ENCODE peak calls at places on chromosomes 3 and 15, in eight cellular contexts. I is heart right ventricle, E is upper lobe of left lung, T is MM.1S, H is psoas muscle, O is pancreas, U is left ventricle myocardium inferior, J is fibroblast of lung. Q is an unnamed sample.

GRCh38 chr3:42498791-42499477 is 3.5 kb upstream of the VIPR1 start:
- DNase-seq in I (no peak), E (peak; percentile 14), T (no peak), H (no peak), O (no peak), U (no peak), J (no peak), Q (no peak)

GRCh38 chr3:48429416-48430358 is at the start of gene PLXNB1:
- DNase-seq in I (peak; percentile 40), E (peak; percentile 93), T (peak; percentile 34), H (peak; percentile 63), O (peak; percentile 84), U (peak; percentile 45), J (peak; percentile 78), Q (peak; percentile 83)

GRCh38 chr3:71304684-71305083 is 278.8 kb downstream of the FOXP1 start:
- DNase-seq in I (peak; percentile 21), E (peak; percentile 24), T (no peak), H (no peak), O (no peak), U (no peak), J (peak; percentile 82), Q (peak; percentile 34)

GRCh38 chr3:181698263-181698944 is 13.3 kb upstream of the SOX2 start:
- DNase-seq in I (no peak), E (no peak), T (no peak), H (no peak), O (no peak), U (no peak), J (no peak), Q (no peak)

GRCh38 chr15:90309050-90309449 is 43.0 kb upstream of the ZNF774 start:
- DNase-seq in I (no peak), E (no peak), T (no peak), H (no peak), O (no peak), U (no peak), J (no peak), Q (no peak)

GRCh38 chr3:52401021-52401420 is 43.9 kb downstream of the SEMA3G start:
- DNase-seq in I (no peak), E (no peak), T (no peak), H (peak; percentile 1), O (no peak), U (peak; percentile 7), J (no peak), Q (no peak)

GRCh38 chr3:122513386-122514122 is 1.2 kb downstream of the KPNA1 start:
- DNase-seq in I (no peak), E (no peak), T (no peak), H (no peak), O (no peak), U (no peak), J (no peak), Q (no peak)

GRCh38 chr3:115254492-115255196 is 107.6 kb upstream of the ZBTB20 start:
- DNase-seq in I (no peak), E (no peak), T (no peak), H (no peak), O (no peak), U (peak; percentile 23), J (no peak), Q (no peak)

GRCh38 chr3:29440321-29441019 is 159.6 kb downstream of the RBMS3 start:
- DNase-seq in I (no peak), E (peak; percentile 65), T (no peak), H (peak; percentile 14), O (no peak), U (no peak), J (no peak), Q (no peak)

GRCh38 chr3:179348325-179349013 is 960 bp downstream of the MFN1 start:
- DNase-seq in I (no peak), E (peak; percentile 40), T (no peak), H (no peak), O (no peak), U (no peak), J (no peak), Q (no peak)

GRCh38 chr3:71456155-71456554 is 127.4 kb downstream of the FOXP1 start:
- DNase-seq in I (no peak), E (no peak), T (peak; percentile 48), H (no peak), O (no peak), U (no peak), J (peak; percentile 32), Q (no peak)

GRCh38 chr15:38490231-38490630 is 36.3 kb downstream of the FAM98B start:
- DNase-seq in I (no peak), E (no peak), T (no peak), H (no peak), O (no peak), U (no peak), J (peak; percentile 6), Q (no peak)

GRCh38 chr3:129918461-129918860 is 24.9 kb upstream of the TMCC1 start:
- DNase-seq in I (no peak), E (no peak), T (no peak), H (no peak), O (no peak), U (no peak), J (no peak), Q (no peak)

GRCh38 chr3:123479891-123480290 is 31.0 kb upstream of the ADCY5 start:
- DNase-seq in I (no peak), E (no peak), T (no peak), H (no peak), O (no peak), U (no peak), J (no peak), Q (no peak)

GRCh38 chr3:19149388-19149787 is 1.1 kb downstream of the KCNH8 start:
- DNase-seq in I (peak; percentile 17), E (no peak), T (peak; percentile 60), H (no peak), O (no peak), U (no peak), J (peak; percentile 20), Q (no peak)

GRCh38 chr3:136802481-136802996 is 16.4 kb upstream of the SLC35G2 start:
- DNase-seq in I (peak; percentile 69), E (no peak), T (no peak), H (no peak), O (peak; percentile 15), U (no peak), J (peak; percentile 36), Q (peak; percentile 17)

GRCh38 chr15:85633859-85634258 is 160.9 kb downstream of the KLHL25 start:
- DNase-seq in I (no peak), E (no peak), T (no peak), H (no peak), O (no peak), U (no peak), J (no peak), Q (no peak)

GRCh38 chr3:156298014-156298413 is 177.6 kb downstream of the KCNAB1 start:
- DNase-seq in I (no peak), E (no peak), T (no peak), H (no peak), O (no peak), U (no peak), J (no peak), Q (no peak)

GRCh38 chr3:129623447-129624118 is 17.1 kb upstream of the PLXND1 start:
- DNase-seq in I (peak; percentile 91), E (peak; percentile 88), T (no peak), H (peak; percentile 72), O (peak; percentile 60), U (peak; percentile 79), J (no peak), Q (peak; percentile 64)

GRCh38 chr15:78223396-78224023 is 10.9 kb downstream of the ACSBG1 start:
- DNase-seq in I (peak; percentile 53), E (no peak), T (no peak), H (no peak), O (no peak), U (peak; percentile 55), J (peak; percentile 48), Q (no peak)

GRCh38 chr3:187551419-187551818 is 118.8 kb downstream of the SST start:
- DNase-seq in I (no peak), E (no peak), T (no peak), H (no peak), O (no peak), U (no peak), J (no peak), Q (no peak)

DNA sequence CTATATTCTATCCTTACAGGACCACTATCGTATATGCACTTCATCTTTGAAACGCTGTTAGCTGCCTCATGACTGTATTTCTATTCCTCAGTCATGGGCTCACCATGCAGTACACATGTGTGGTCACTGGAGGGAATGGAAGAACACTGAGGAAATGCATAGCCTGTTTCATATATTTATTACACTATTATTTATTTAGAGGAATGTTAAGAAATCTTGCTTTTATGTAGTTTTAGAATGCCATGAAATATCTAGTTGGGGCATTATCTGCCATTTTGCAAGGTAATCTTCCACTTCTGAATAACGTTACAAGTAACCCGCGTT is 155.7 kb downstream of the IGF1R start:
- DNase-seq in I (no peak), E (no peak), T (no peak), H (no peak), O (no peak), U (no peak), J (no peak), Q (no peak)
- TF ChIP-seq CTCF in I (peak; percentile 7), E (no peak), T (no peak), H (no peak), O (no peak), U (peak; percentile 25), J (peak; percentile 46), Q (no peak)

DNA sequence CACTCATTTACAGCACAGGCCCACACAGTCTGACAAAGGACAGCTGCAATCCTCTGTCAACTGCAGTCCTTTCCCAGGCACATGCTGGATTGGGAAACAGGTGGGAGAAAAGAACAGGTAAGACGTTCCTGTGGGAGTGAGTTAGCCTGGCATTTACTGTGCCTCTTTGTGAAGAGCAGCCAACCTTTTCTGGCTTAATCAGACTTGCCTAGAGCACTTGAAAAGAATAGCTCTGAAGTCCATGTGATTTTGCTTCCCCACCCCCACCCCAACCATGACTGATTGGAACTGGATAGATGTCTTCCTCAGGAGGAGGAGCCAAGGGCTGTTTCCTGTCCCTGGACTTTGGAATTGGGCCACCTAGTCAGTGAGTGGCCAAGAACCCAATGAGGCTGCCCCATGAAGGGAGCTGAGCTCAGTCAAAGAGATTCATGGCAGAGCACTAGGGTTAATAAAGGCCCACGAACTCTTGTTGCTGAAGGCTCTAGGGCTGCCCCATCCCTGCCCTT is 4.7 kb upstream of the TMEM41A start:
- DNase-seq in I (no peak), E (peak; percentile 30), T (no peak), H (no peak), O (no peak), U (no peak), J (no peak), Q (no peak)
- H3K4me3 ChIP-seq in I (no peak overlapping the region), E (no peak overlapping the region), T (no peak overlapping the region), H (no peak overlapping the region), O (no peak overlapping the region), U (no peak overlapping the region), J (no peak overlapping the region), Q (no peak overlapping the region)

GRCh38 chr3:41163399-41163798 is 35.9 kb upstream of the CTNNB1 start:
- DNase-seq in I (no peak), E (no peak), T (no peak), H (no peak), O (no peak), U (no peak), J (peak; percentile 1), Q (no peak)
- H3K9me3 ChIP-seq in I (no peaks in the 10 kb centered on the region), E (no peaks in the 10 kb centered on the region), T (no peaks in the 10 kb centered on the region), H (no peaks in the 10 kb centered on the region), O (no peaks in the 10 kb centered on the region), U (no peaks in the 10 kb centered on the region), J (no peaks in the 10 kb centered on the region), Q (no peaks in the 10 kb centered on the region)

DNA sequence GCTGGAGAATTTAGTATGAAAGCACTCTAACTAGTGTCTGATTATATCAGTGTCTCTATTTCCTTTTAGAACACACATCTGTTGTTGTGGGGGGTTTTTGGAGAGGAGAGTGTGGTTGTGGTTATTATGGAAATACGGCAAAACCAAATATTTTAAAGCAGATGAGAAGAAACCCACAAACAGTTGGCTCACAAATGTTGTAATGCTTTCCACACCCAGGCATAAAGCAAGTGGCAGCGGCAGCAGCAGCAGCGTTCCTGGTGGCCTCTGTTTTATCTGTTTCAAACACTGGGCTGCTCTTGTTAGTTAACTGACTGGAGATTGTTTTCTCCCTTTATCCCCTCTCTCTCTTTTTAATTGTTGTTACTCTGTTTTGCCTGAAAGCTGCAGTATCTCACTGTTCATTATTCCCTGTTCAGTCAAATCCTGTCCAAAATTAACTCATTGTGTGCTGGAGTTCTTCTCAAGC is 1045.5 kb upstream of the NR2F2 start:
- DNase-seq in I (no peak), E (no peak), T (peak; percentile 85), H (no peak), O (no peak), U (no peak), J (peak; percentile 89), Q (no peak)
- TF ChIP-seq CTCF in I (no peak), E (no peak), T (peak; percentile 31), H (no peak), O (no peak), U (no peak), J (peak; percentile 38), Q (no peak)

Q was measured in uterus.